ENCODE peak calls at places on chromosomes 3 and 15, in five cellular contexts. F, J, W, R and P are unnamed samples.

GRCh38 chr3:68919000-68919399 is 13.3 kb downstream of the TAFA4 start:
- DNase-seq in F (no peak), J (no peak), W (no peak), R (no peak), P (no peak)

GRCh38 chr15:39344662-39345141 is 236.2 kb upstream of the THBS1 start:
- DNase-seq in F (no peak), J (no peak), W (no peak), R (no peak), P (no peak)

GRCh38 chr15:66747866-66748265 is 45.8 kb downstream of the SMAD6 start:
- DNase-seq in F (no peak), J (no peak), W (no peak), R (no peak), P (no peak)

GRCh38 chr15:66251790-66252355 is 1.7 kb downstream of the MEGF11 start:
- DNase-seq in F (no peak), J (no peak), W (peak; percentile 8), R (no peak), P (no peak)

GRCh38 chr3:185561374-185561943 is 9.1 kb upstream of the LIPH start:
- DNase-seq in F (no peak), J (no peak), W (no peak), R (peak; percentile 17), P (no peak)

GRCh38 chr3:72565593-72565992 is 282.7 kb downstream of the SHQ1 start:
- DNase-seq in F (no peak), J (no peak), W (no peak), R (no peak), P (no peak)

GRCh38 chr15:91867581-91868026 is 14.1 kb downstream of the SLCO3A1 start:
- DNase-seq in F (no peak), J (no peak), W (no peak), R (peak; percentile 83), P (no peak)

GRCh38 chr15:96369825-96370621 is 39.5 kb downstream of the NR2F2 start:
- DNase-seq in F (no peak), J (no peak), W (no peak), R (no peak), P (no peak)

GRCh38 chr3:58004972-58005371 is 3.2 kb upstream of the FLNB start:
- DNase-seq in F (no peak), J (no peak), W (no peak), R (no peak), P (no peak)

GRCh38 chr15:98599911-98600685 is 48.2 kb upstream of the IGF1R start:
- DNase-seq in F (peak; percentile 67), J (no peak), W (no peak), R (peak; percentile 18), P (no peak)

GRCh38 chr3:124814620-124815421 is 72.3 kb downstream of the ITGB5 start:
- DNase-seq in F (no peak), J (no peak), W (no peak), R (peak; percentile 54), P (peak; percentile 58)

GRCh38 chr15:74787251-74788041 is 5.6 kb downstream of the CSK start:
- DNase-seq in F (peak; percentile 89), J (no peak), W (peak; percentile 58), R (peak; percentile 62), P (peak; percentile 94)

GRCh38 chr3:182136008-182136910 is 424.5 kb downstream of the SOX2 start:
- DNase-seq in F (no peak), J (peak; percentile 44), W (no peak), R (no peak), P (peak; percentile 15)

GRCh38 chr15:99719096-99719541 is 14.1 kb downstream of the LYSMD4 start:
- DNase-seq in F (no peak), J (no peak), W (no peak), R (peak; percentile 6), P (no peak)

GRCh38 chr3:35944915-35945710 is 305.8 kb downstream of the ARPP21 start:
- DNase-seq in F (no peak), J (no peak), W (no peak), R (no peak), P (no peak)

GRCh38 chr3:196216081-196216564 is at the start of gene SLC51A:
- DNase-seq in F (no peak), J (no peak), W (no peak), R (no peak), P (no peak)